ENCODE peak calls at places on chromosomes 4 and X, in five cellular contexts. Y, F, M, E and G are unnamed samples.

GRCh38 chrX:103540145-103540544 is 20.9 kb upstream of the RAB40A start:
- DNase-seq in Y (no peak), F (no peak), M (peak), E (peak), G (no peak)

GRCh38 chrX:17078031-17078730 is 131.7 kb downstream of the REPS2 start:
- DNase-seq in Y (no peak), F (no peak), M (no peak), E (peak), G (no peak)

GRCh38 chr4:53128959-53129358 is 236.9 kb downstream of the SCFD2 start:
- DNase-seq in Y (no peak), F (no peak), M (no peak), E (peak), G (no peak)

GRCh38 chr4:25928956-25929336 is 14.9 kb downstream of the SMIM20 start:
- DNase-seq in Y (no peak), F (no peak), M (no peak), E (peak), G (no peak)

GRCh38 chr4:24794111-24794860 is 1.1 kb upstream of the SOD3 start:
- DNase-seq in Y (no peak), F (no peak), M (no peak), E (peak), G (no peak)

GRCh38 chrX:38819163-38819562 is 17.9 kb downstream of the MID1IP1 start:
- DNase-seq in Y (no peak), F (no peak), M (no peak), E (no peak), G (no peak)

GRCh38 chrX:119755981-119756533 is 2.3 kb upstream of the SOWAHD start:
- DNase-seq in Y (no peak), F (peak), M (no peak), E (no peak), G (no peak)

GRCh38 chr4:181146031-181146430 is 1097.2 kb upstream of the TENM3 start:
- DNase-seq in Y (no peak), F (no peak), M (no peak), E (no peak), G (no peak)

GRCh38 chr4:141352775-141353544 is 132.3 kb downstream of the ZNF330 start:
- DNase-seq in Y (peak), F (no peak), M (no peak), E (peak), G (peak)

GRCh38 chr4:67922697-67923096 is 38.9 kb upstream of the TMPRSS11D start:
- DNase-seq in Y (no peak), F (no peak), M (no peak), E (peak), G (no peak)

GRCh38 chrX:38262715-38263620 is 42.3 kb upstream of the SRPX start:
- DNase-seq in Y (no peak), F (no peak), M (no peak), E (peak), G (no peak)

GRCh38 chrX:46381630-46382029 is 163.6 kb downstream of the ZNF674 start:
- DNase-seq in Y (peak), F (peak), M (peak), E (peak), G (peak)

GRCh38 chr4:917992-918391 is 14.1 kb downstream of the GAK start:
- DNase-seq in Y (no peak), F (no peak), M (no peak), E (no peak), G (no peak)

GRCh38 chr4:184511156-184511555 is 36.8 kb upstream of the IRF2 start:
- DNase-seq in Y (no peak), F (no peak), M (no peak), E (no peak), G (no peak)

GRCh38 chrX:87572911-87573310 is 55.3 kb downstream of the KLHL4 start:
- DNase-seq in Y (no peak), F (no peak), M (no peak), E (no peak), G (no peak)

GRCh38 chr4:180557348-180557747 is 1685.9 kb upstream of the TENM3 start:
- DNase-seq in Y (peak), F (peak), M (no peak), E (no peak), G (no peak)

GRCh38 chr4:98929341-98930267 is 671 bp upstream of the EIF4E start:
- DNase-seq in Y (peak), F (peak), M (peak), E (peak), G (no peak)

GRCh38 chrX:9644335-9644734 is 121.3 kb downstream of the GPR143 start:
- DNase-seq in Y (no peak), F (no peak), M (no peak), E (no peak), G (no peak)

GRCh38 chr4:152657657-152658056 is 22.1 kb downstream of the TMEM154 start:
- DNase-seq in Y (no peak), F (no peak), M (no peak), E (no peak), G (no peak)

GRCh38 chr4:152659806-152660205 is 20.0 kb downstream of the TMEM154 start:
- DNase-seq in Y (no peak), F (peak), M (no peak), E (no peak), G (no peak)

GRCh38 chr4:152661649-152662048 is 18.1 kb downstream of the TMEM154 start:
- DNase-seq in Y (no peak), F (no peak), M (no peak), E (no peak), G (no peak)

GRCh38 chr4:152663203-152664066 is 16.4 kb downstream of the TMEM154 start:
- DNase-seq in Y (no peak), F (peak), M (no peak), E (no peak), G (no peak)

GRCh38 chr4:152660526-152660925 is 19.3 kb downstream of the TMEM154 start:
- DNase-seq in Y (no peak), F (no peak), M (no peak), E (no peak), G (no peak)
- H3K4me2 ChIP-seq in Y (no peak), F (peak), M (no peak), E (no peak), G (no peak)

GRCh38 chr4:54233128-54233696 is 4.1 kb downstream of the PDGFRA start:
- DNase-seq in Y (peak), F (peak), M (peak), E (peak), G (peak)

GRCh38 chr4:54230479-54231418 is 1.7 kb downstream of the PDGFRA start:
- DNase-seq in Y (peak), F (no peak), M (peak), E (peak), G (peak)

GRCh38 chr4:54233697-54234496 is 4.8 kb downstream of the PDGFRA start:
- DNase-seq in Y (peak), F (peak), M (peak), E (peak), G (peak)

GRCh38 chr4:54231419-54232150 is 2.5 kb downstream of the PDGFRA start:
- DNase-seq in Y (peak), F (no peak), M (peak), E (peak), G (peak)

DNA sequence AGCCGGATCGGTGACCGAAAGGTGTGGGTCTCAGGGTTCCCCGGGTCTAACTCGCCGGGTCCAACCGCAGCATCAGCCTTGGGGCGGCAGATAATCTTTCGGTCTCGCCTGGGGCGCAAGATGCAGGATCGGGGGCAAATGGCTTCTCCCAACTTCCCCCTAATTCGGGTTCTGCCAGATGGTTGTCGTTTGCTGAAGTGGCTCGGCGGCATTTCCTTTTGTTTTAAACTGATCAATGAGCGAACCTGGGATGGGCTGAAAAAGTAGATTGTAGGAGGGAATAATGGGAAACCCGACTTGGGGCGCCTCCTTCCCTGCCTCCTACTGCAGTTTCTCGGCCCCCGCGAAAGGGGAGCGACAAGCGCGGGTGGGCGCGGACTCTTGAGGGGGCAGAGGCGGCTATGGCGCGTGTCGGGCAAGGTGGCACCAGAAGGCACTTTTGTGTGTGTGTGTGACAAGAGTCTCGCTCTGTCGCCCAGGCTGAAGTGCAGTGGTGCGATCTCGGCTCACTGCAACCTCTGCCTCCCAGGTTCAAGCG is 3.1 kb downstream of the PDGFRA start:
- DNase-seq in Y (peak), F (no peak), M (peak), E (peak), G (peak)
- TF ChIP-seq EZH2 in Y (peak), F (no peak), M (no peak), E (no peak), G (peak)

GRCh38 chrX:2627272-2627867 is 63.7 kb upstream of the CD99 start:
- DNase-seq in Y (peak), F (peak), M (peak), E (peak), G (peak)
- TF ChIP-seq EZH2phosphoT487 in Y (no peak), F (no peak), M (no peak), E (no peak), G (no peak)

GRCh38 chr4:3339566-3339965 is 46.7 kb downstream of the RGS12 start:
- DNase-seq in Y (no peak), F (no peak), M (no peak), E (no peak), G (no peak)
- H3K4me2 ChIP-seq in Y (no peak), F (no peak), M (no peak), E (no peak), G (no peak)

GRCh38 chrX:40145670-40146470 is 48.1 kb upstream of the BCOR start:
- DNase-seq in Y (no peak), F (no peak), M (no peak), E (peak), G (peak)
- TF ChIP-seq EZH2 in Y (no peak), F (no peak), M (peak), E (no peak), G (no peak)

GRCh38 chrX:154542723-154543424 is 3.8 kb downstream of the G6PD start:
- DNase-seq in Y (no peak), F (no peak), M (no peak), E (no peak), G (no peak)
- TF ChIP-seq EZH2phosphoT487 in Y (no peak), F (no peak), M (no peak), E (no peak), G (no peak)

DNA sequence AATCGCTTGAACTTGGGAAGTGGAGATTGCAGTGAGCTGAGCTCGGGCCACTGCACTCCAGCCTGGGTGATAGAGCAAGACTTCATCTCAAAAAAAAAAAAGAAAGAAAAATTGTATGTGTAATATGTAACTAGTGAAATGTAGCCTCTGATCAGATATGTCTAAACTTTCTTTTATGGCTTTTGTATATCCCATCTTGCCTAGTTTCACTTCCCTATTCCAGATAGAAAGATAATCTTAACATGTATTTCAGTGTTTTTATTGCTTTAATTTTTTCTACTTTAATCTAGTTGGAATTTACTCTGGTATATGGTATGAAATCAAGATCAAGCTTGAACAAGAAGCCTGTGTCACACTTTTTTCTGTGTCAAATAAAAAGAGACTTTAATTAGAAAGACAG is 1.9 kb upstream of the ZNF41 start:
- DNase-seq in Y (no peak), F (no peak), M (no peak), E (no peak), G (no peak)
- H3K4me2 ChIP-seq in Y (no peak), F (no peak), M (peak), E (peak), G (no peak)

DNA sequence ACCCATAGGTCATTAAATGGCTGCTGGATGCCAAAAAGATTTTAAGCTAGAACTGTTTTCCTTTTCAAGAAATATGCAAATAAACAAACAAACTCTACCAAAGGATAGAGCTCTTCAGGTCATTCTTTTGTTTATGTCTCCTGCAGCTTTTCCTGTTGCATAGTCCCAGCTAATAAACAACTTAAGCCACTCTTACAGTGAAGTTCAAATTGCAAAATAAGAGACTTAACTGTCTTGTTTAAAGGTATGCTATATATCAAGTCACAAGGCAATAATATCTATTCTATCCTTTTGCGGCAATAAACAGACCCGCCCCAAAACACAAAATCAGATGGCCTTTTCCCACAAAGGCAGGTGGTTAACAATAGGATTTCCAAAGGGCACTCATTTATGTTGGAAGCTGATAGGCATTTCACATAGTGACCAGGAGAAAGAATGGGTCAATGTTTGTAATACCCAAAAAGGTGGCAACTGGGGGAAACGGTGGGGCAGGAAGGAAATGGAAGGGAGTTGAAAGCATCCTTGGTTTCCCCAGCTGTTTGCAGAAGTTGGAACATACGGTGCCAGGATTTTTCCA is 15.3 kb downstream of the HAND2 start:
- DNase-seq in Y (peak), F (no peak), M (peak), E (no peak), G (no peak)
- TF ChIP-seq EZH2 in Y (peak), F (no peak), M (no peak), E (no peak), G (peak)

DNA sequence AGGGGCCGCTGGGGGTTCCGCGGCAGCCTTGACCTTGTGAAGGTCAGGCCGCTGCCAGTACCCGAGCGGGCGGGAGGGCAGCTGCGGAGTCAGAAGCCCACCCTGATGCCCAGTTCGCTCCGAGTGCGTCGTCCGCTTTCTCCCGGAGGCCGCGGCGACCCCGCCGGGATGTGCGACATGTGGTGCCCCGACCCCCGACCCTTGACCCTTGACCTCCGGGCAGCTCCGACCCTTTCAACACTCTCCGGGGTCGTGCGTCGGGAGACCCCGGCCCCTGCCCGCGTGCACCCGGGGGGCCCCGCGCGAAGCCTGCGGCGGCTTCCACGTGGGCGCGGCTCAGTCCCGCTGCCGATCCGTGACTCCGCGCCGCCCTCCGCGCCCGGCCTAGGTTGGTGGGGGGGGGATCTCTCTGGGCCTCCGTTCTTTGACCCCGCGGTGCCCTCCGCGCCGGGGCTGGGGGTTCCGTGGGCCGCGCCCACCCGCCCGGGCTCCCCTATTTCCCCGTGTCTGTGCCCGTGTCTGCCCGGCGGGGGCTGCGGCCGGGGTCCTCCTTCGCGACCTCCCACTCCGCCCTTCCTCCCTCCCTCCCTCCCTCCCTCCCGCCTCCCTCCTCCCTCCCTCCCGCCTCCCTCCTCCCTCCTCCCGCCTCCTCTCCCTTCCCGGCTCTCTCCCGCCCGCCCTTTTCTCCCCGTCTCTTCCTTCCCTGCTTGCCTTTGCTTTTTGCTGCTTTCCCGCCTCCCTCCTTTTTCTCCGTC is 640 bp upstream of the SLC25A6 start:
- DNase-seq in Y (peak), F (peak), M (peak), E (peak), G (peak)
- TF ChIP-seq EZH2phosphoT487 in Y (no peak), F (no peak), M (no peak), E (no peak), G (no peak)

GRCh38 chr4:55549888-55550287 is 3.2 kb upstream of the CLOCK start:
- DNase-seq in Y (no peak), F (no peak), M (peak), E (peak), G (no peak)
- H3K4me2 ChIP-seq in Y (no peak), F (no peak), M (no peak), E (peak), G (no peak)